ENCODE peak calls at places on chromosomes 7 and 10, in ten cellular contexts. R is endothelial cell of umbilical vein, J is AG04450, T is esophagus muscularis mucosa, H is brain microvascular endothelial cell, K is T follicular helper cell, P is AG08396, Y is IMR-90, N is HEK293T, G is HepG2. Q is an unnamed sample.

GRCh38 chr10:111956841-111957240 is 226.7 kb downstream of the GPAM start:
- DNase-seq in P (no peak), R (no peak), J (no peak), T (no peak), K (no peak), Y (no peak), H (no peak), G (no peak), N (no peak), Q (no peak)

GRCh38 chr7:72818663-72819366 is 9.2 kb downstream of the TYW1B start:
- DNase-seq in Y (no peak), P (no peak), H (no peak), T (no peak), N (no peak), J (no peak), R (no peak), G (no peak), K (no peak), Q (no peak)

GRCh38 chr10:15494850-15495249 is 123.8 kb upstream of the FAM171A1 start:
- DNase-seq in J (no peak), H (no peak), Y (no peak), T (no peak), K (no peak), N (no peak), G (no peak), R (no peak), P (no peak), Q (no peak)

GRCh38 chr10:43203491-43204393 is 63.1 kb downstream of the RASGEF1A start:
- DNase-seq in G (no peak), J (no peak), K (no peak), H (no peak), P (no peak), Y (no peak), N (peak), R (no peak), T (no peak), Q (no peak)

GRCh38 chr7:83976302-83976701 is 218.3 kb downstream of the SEMA3A start:
- DNase-seq in Y (peak), N (peak), P (peak), J (no peak), H (no peak), G (peak), T (no peak), R (peak), K (no peak), Q (no peak)

GRCh38 chr7:117837841-117838240 is 35.4 kb downstream of the CTTNBP2 start:
- DNase-seq in P (no peak), R (no peak), G (no peak), N (no peak), K (no peak), Y (no peak), H (no peak), J (no peak), T (no peak), Q (no peak)

GRCh38 chr7:112550468-112551060 is 69.8 kb downstream of the LSMEM1 start:
- DNase-seq in J (peak), Y (peak), G (peak), P (peak), N (peak), H (peak), T (no peak), R (peak), K (peak), Q (no peak)

GRCh38 chr7:34107306-34107705 is 202.0 kb downstream of the BMPER start:
- DNase-seq in R (no peak), N (no peak), G (no peak), T (no peak), J (no peak), P (peak), H (no peak), Y (peak), K (no peak), Q (no peak)

GRCh38 chr7:1254281-1255082 is 21.8 kb downstream of the UNCX start:
- DNase-seq in N (no peak), T (no peak), P (no peak), G (no peak), H (no peak), R (no peak), J (no peak), K (no peak), Y (no peak), Q (no peak)

GRCh38 chr7:150941351-150941982 is 36.7 kb downstream of the KCNH2 start:
- DNase-seq in K (no peak), Y (no peak), P (no peak), R (no peak), G (no peak), J (no peak), H (no peak), N (no peak), T (no peak), Q (no peak)

GRCh38 chr7:136353287-136353686 is 376.1 kb upstream of the MTPN start:
- DNase-seq in J (no peak), Y (no peak), T (no peak), G (no peak), P (no peak), R (no peak), H (no peak), N (no peak), K (no peak), Q (no peak)

GRCh38 chr10:55063817-55064216 is 262.8 kb upstream of the PCDH15 start:
- DNase-seq in T (no peak), H (peak), G (no peak), R (peak), Y (no peak), J (no peak), K (no peak), P (no peak), N (no peak), Q (no peak)

Q was measured in right lobe of liver.